ENCODE peak calls at places on chromosomes 13 and 19, in four cellular contexts. D is astrocyte of the spinal cord, P is anterior cingulate cortex, L is iPS-NIHi11. N is an unnamed sample.

GRCh38 chr19:55598034-55598433 is 1.3 kb downstream of the FIZ1 start:
- DNase-seq in D (no peak), P (no peak), L (peak), N (peak)

GRCh38 chr19:8209111-8209964 is at the start of gene CERS4:
- DNase-seq in D (peak), P (peak), L (peak), N (peak)

GRCh38 chr19:39397360-39398296 is 6.5 kb downstream of the MED29 start:
- DNase-seq in D (peak), P (peak), L (peak), N (peak)

GRCh38 chr19:9891609-9892373 is 44.5 kb downstream of the OLFM2 start:
- DNase-seq in D (no peak), P (no peak), L (no peak), N (no peak)

GRCh38 chr13:36030670-36031331 is 100.4 kb downstream of the DCLK1 start:
- DNase-seq in D (peak), P (no peak), L (no peak), N (peak)

GRCh38 chr19:43316591-43317319 is 36.7 kb upstream of the CD177 start:
- DNase-seq in D (no peak), P (no peak), L (peak), N (peak)

GRCh38 chr19:45716314-45717130 is 14.2 kb downstream of the FBXO46 start:
- DNase-seq in D (peak), P (no peak), L (peak), N (peak)

GRCh38 chr13:74529968-74530367 is 395.8 kb upstream of the KLF12 start:
- DNase-seq in D (peak), P (no peak), L (no peak), N (no peak)

GRCh38 chr13:52686381-52686780 is 33.7 kb downstream of the SUGT1 start:
- DNase-seq in D (no peak), P (no peak), L (no peak), N (no peak)

GRCh38 chr19:2015611-2015950 is at the start of gene BTBD2:
- DNase-seq in D (peak), P (peak), L (no peak), N (no peak)

GRCh38 chr19:15402411-15403150 is 16.2 kb downstream of the AKAP8L start:
- DNase-seq in D (no peak), P (no peak), L (no peak), N (no peak)

GRCh38 chr13:32323912-32324311 is 8.6 kb downstream of the BRCA2 start:
- DNase-seq in D (peak), P (no peak), L (no peak), N (no peak)

GRCh38 chr19:40691421-40692211 is 1.2 kb upstream of the NUMBL start:
- DNase-seq in D (no peak), P (no peak), L (peak), N (peak)

GRCh38 chr19:474126-475078 is 13.6 kb upstream of the SHC2 start:
- DNase-seq in D (no peak), P (no peak), L (no peak), N (no peak)

GRCh38 chr13:33610471-33611015 is 207.4 kb upstream of the RFC3 start:
- DNase-seq in D (peak), P (peak), L (peak), N (peak)

GRCh38 chr13:101127741-101128353 is 288.5 kb downstream of the NALCN start:
- DNase-seq in D (peak), P (no peak), L (peak), N (peak)

GRCh38 chr19:55229789-55230182 is 1.2 kb upstream of the TMEM86B start:
- DNase-seq in D (no peak), P (no peak), L (no peak), N (no peak)

GRCh38 chr19:38650911-38651584 is 3.6 kb downstream of the ACTN4 start:
- DNase-seq in D (peak), P (no peak), L (no peak), N (no peak)

GRCh38 chr13:59112375-59112774 is 1051.4 kb downstream of the DIAPH3 start:
- DNase-seq in D (peak), P (peak), L (no peak), N (peak)

GRCh38 chr19:58513694-58514563 is 2.1 kb upstream of the SLC27A5 start:
- DNase-seq in D (peak), P (peak), L (peak), N (peak)

GRCh38 chr13:30429721-30430694 is 7.7 kb downstream of the UBE2L5 start:
- DNase-seq in D (peak), P (no peak), L (no peak), N (no peak)

N was measured in neural progenitor cell.